ENCODE peak calls at places on chromosomes 13 and 19, in four cellular contexts. X is left ventricle myocardium inferior, C is K562, M is thoracic aorta. B is an unnamed sample. For H3K4me1 and H3K27me3, the result is how much of the 10 kb centered on the place peaks cover.

GRCh38 chr19:34345934-34346333 is 19.1 kb upstream of the GPI start:
- DNase-seq in X (peak), C (peak), M (no peak), B (peak)

GRCh38 chr19:54232552-54232934 is 9.7 kb upstream of the LILRB3 start:
- DNase-seq in M (no peak), X (no peak), C (no peak), B (no peak)

GRCh38 chr19:35141627-35142401 is 1.2 kb upstream of the FXYD7 start:
- DNase-seq in C (no peak), M (no peak), X (no peak), B (no peak)

GRCh38 chr13:34587586-34587985 is 354.5 kb upstream of the NBEA start:
- DNase-seq in M (no peak), X (no peak), C (no peak), B (no peak)

GRCh38 chr19:49136771-49137171 is 17.4 kb downstream of the PPFIA3 start:
- DNase-seq in M (no peak), X (peak), C (no peak), B (no peak)

GRCh38 chr19:7673995-7674667 is 2.8 kb upstream of the MCEMP1 start:
- DNase-seq in X (peak), C (peak), M (no peak), B (peak)

GRCh38 chr13:20891768-20892167 is 10.8 kb downstream of the XPO4 start:
- DNase-seq in C (no peak), M (no peak), X (no peak), B (no peak)

GRCh38 chr19:53915000-53915399 is 5.9 kb downstream of the CACNG7 start:
- DNase-seq in M (no peak), C (peak), X (no peak), B (no peak)

GRCh38 chr13:31236211-31236786 is 36.5 kb downstream of the B3GLCT start:
- DNase-seq in X (no peak), C (no peak), M (no peak), B (peak)

GRCh38 chr13:86324191-86324590 is 525.0 kb upstream of the SLITRK6 start:
- DNase-seq in C (no peak), X (no peak), M (no peak), B (no peak)

GRCh38 chr19:42440357-42441046 is 2.2 kb downstream of the CXCL17 start:
- DNase-seq in C (peak), M (no peak), X (peak), B (peak)

GRCh38 chr19:36097036-36097435 is 13.9 kb upstream of the OVOL3 start:
- DNase-seq in X (no peak), C (no peak), M (no peak), B (no peak)

DNA sequence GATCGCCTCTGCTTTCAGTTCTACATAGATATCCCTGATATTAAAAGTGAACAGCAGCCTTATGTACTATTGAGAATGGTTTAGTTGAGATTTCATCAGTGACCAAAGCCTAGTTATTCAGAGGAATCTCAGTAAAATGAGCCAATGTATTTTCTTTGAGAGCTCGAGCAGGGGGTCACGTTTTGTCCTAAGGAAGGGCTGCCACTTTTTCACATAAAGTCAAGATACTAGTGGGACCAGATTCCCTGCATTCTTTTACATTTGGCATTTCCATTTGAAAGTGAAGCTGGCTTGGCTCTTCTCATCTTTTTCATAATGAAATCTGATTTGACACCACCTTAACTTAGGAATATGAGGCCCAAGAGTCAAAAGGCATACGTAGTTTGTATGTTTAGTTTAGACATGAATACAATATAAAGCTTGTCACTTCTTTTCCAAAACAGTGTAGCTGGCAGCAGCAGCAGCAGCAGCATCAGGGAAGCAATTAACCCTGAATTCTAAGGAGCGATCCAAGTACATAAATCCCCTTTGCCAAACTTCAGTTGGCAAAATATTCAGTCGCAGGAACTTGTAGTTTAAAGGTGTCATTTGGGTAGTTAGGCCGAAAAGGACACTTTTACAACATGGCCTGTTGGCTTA is 1752.2 kb upstream of the PCDH20 start:
- DNase-seq in M (no peak), X (no peak), C (no peak), B (no peak)
- H3K4me3 ChIP-seq in M (no peak), X (no peak), C (no peak), B (no peak)

GRCh38 chr19:2045501-2046045 is 5.5 kb downstream of the MKNK2 start:
- DNase-seq in X (no peak), C (peak), M (no peak), B (no peak)

GRCh38 chr19:2046046-2046907 is 4.8 kb downstream of the MKNK2 start:
- DNase-seq in X (no peak), M (no peak), C (peak), B (no peak)

GRCh38 chr19:2043269-2043641 is 7.8 kb downstream of the MKNK2 start:
- DNase-seq in X (no peak), C (no peak), M (no peak), B (no peak)

GRCh38 chr19:2043864-2044708 is 7.0 kb downstream of the MKNK2 start:
- DNase-seq in C (peak), M (no peak), X (no peak), B (no peak)

DNA sequence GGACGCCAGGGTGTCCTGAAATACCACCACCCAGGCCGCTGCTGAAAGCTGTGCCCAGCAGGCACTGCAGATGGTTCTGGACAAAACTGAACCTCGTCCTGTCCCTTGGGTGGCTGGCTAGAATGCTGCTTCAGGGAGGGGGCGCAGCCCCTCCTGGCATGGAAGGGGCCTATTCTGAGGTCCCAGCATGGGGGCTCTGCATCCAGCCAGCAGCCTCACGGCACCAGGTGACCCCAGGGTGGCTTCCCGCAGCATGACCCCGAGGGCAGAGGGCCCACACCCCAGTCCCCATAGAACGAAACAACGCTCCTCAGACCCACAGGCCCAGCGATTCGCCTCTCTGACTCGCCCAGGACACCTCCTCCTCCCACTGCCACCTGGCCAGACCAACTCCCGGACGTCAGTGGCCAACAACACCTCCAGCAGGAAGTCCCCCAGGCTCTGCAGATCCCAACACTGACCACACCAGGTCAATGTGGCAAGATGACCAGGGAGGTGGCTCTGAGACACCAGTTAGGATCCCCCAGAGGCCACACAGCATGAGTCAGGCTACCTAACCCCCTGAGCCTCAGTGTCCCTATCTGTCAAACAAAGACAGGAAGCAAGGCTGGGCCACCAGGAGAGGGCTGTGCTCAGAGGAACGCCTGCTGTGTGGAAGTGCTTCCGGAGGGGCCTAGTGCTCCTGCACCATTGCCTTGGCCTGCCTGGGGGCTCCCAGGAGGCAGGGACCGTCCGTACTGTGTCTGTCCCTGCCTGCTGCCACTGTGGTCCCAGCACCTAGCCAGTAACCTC is 6.1 kb downstream of the MKNK2 start:
- DNase-seq in X (no peak), M (no peak), C (peak), B (no peak)
- H3K4me1 ChIP-seq in X (half or more), M (under half), C (half or more), B (under half)

GRCh38 chr13:99967498-99967883 is 4.1 kb downstream of the ZIC5 start:
- DNase-seq in C (no peak), X (no peak), M (no peak), B (no peak)

GRCh38 chr13:99967884-99968520 is 3.6 kb downstream of the ZIC5 start:
- DNase-seq in M (no peak), X (no peak), C (no peak), B (no peak)

GRCh38 chr13:99963832-99964339 is 7.7 kb downstream of the ZIC5 start:
- DNase-seq in X (no peak), M (no peak), C (no peak), B (no peak)

GRCh38 chr13:99962242-99962641 is 9.3 kb downstream of the ZIC5 start:
- DNase-seq in X (no peak), M (no peak), C (no peak), B (no peak)

DNA sequence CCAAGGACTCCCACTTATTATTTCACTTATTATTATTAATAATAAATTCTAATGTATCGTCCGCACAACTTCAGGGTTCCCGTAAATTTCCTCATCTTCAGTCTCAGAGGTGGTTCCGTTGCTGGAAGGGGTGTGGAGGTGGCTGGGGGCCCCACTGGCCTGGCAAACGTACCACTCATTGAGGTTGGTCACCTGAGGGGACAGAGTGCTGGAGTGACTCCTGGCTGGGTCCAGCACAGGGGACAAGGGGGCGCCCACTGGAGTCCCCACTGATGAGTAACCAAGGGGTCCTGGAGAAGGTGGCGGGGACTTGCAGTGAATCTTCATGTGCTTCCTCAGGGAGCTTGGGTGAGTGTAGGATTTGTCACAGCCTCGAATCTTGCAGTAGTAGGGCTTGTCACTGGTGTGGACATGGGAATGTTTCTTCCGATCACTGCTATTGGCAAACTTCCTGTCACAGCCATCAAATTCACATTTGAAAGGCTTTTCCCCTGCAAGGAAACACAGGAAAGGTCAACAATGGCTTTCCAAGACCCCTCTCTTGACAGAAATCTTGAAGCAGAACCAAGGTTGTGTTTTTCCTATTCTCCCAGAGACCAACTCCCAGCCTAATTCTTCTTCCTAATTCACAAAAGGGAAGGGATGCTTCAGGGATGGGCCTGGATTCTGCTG is 6.1 kb downstream of the ZIC5 start:
- DNase-seq in X (no peak), C (no peak), M (no peak), B (no peak)
- H3K27me3 ChIP-seq in X (half or more), C (under half), M (under half), B (half or more)

DNA sequence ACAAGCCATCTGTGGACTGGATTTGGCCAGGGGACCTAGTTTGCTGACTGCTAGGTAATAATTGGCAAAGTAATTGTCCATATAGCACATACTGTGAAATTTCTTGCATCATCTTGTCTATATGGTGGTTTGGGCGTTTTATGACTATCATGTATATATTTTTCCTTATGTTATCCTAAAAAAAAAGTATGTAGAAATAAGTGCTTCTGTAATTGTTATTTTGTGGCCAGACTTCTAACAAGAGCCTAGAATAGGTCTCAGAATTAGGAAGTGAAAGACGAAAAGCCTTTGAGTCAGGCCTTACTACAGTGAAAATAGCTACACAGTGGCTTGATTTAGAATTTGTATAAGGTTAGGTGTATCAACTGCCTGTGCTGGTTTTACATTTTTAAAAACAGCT is 4.2 kb downstream of the FNDC3A start:
- DNase-seq in M (no peak), C (no peak), X (no peak), B (no peak)
- H3K4me3 ChIP-seq in M (no peak), C (no peak), X (no peak), B (peak)

DNA sequence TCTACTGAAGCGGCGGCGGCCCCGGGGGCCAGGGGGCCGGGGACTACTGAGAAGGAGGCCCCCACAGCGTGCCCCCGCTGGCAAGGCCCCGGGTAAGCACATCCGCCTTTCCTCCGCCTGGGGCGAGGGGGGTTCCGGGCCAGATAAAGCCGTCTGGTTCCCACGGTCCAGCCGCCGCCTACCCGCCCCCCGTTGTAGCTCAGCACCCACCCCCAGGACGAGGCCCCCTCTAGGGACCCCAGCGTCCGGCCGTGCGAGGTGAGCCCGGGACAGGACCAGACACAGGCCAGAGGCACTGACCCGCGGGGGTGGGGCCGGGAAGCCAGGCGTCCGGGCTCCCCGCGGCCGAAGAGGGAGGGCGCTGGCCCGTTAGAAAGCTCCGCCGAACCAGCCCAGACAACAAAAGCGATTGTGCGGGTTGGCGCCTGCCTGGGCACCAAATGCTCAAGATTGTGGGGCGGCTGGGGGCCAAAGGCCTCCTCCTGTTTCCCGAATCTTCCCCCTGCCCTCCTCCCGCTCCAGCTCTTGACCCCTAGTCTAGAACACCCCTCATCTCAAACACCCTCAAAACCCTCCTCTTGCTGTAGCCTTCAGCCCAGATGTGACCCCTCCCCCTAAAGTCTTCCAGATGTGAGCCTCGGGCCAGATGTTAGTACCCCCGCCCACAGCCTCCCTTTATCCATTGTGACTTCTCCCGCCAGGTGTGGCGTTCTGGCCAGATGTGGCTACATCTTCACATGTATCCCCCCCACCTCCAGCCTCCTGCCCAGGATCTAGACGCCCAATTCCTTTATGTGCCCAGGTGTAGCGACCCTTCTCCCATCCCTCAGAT is 867 bp upstream of the LTBP4 start:
- DNase-seq in X (peak), C (no peak), M (no peak), B (no peak)
- H3K4me1 ChIP-seq in X (half or more), C (half or more), M (under half), B (under half)

GRCh38 chr13:38167164-38167822 is 182.4 kb upstream of the UFM1 start:
- DNase-seq in C (no peak), M (no peak), X (no peak), B (no peak)
- H3K27me3 ChIP-seq in C (under half), M (under half), X (under half), B (under half)

DNA sequence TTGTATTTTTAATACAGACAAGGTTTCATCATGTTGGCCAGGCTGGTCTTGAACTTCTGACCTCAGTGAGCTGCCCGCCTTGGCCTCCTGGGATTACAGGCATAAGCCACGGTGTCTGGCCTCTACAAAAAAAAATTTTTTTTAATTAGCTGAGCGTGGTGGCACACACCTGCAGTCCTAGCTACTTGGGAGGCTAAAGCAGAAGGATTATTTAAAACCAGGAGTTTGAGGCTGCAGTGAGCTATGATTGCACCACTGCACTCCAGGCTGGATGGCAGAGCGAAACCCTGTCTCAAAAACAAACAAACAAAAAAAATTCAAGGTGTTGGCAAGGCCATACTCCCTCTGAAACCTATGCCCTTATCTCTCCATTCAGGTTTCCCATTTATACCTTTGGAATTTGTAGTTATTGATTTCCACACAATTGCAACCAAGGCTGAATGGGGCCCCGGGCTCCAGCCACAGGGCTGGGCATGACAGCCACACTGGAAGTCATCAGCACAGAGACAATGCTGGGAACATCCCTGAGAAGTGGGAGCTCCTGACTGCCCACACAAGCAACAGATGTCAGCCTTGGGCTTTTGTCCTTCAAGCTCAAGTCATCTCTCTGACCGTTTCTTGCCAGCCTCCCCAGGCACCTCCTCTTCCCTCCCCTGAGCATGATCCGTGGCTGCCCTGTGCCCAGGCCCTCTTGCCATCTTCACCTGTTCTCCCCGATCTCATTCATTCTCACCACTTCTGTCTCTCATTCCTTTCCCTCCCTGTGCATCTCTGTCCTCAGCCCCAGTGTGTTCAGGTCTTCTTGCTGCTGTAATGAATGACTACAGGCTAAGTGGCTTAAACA is 27.2 kb upstream of the CALM3 start:
- DNase-seq in X (no peak), C (no peak), M (no peak), B (no peak)
- H3K4me3 ChIP-seq in X (no peak), C (no peak), M (no peak), B (no peak)

DNA sequence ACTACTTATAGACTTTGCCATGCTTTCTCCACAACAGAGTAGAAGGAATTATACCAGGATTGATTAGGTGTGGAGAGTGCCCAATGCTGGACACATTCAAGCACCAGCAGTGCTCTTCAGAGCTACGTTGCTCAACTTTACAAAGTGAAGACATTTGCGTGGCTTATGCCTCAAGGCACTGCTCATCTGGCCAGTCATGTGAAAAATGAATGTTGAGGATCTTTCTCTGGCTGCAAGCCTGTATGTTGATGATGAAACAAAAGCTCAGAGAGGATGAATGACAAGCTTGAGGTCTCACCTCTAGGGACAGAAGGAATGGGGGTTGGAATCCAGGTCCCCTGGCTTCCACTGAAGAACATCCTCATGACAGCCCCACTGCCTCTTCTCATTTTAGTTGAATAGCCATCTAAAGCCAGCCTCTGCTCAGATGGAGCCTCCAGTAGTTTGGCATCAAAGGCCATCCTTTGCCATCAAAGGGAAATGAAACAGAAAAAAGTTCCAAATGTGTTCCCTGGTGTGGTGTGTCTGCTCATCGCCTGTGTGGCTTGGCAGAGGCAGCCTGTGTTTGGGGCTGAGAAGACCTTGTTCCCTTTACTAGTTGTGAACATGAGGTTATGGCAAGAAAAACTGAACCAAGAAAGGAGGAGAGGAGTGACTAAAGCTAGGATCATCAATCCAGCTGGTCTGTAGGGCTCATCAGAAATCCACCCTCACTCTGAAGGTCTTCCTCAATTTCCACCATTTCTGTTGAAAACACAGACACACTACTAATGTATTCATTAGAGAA is 114.0 kb upstream of the KL start:
- DNase-seq in M (no peak), C (no peak), X (no peak), B (no peak)
- H3K4me1 ChIP-seq in M (under half), C (under half), X (under half), B (under half)